ENCODE peak calls at places on chromosomes 7 and 10, in four cellular contexts. C is PC-3; M is CD8-positive, alpha-beta memory T cell; X is endodermal cell. V is an unnamed sample.
A peak's percentile ranks its signal among the peaks of the same experiment; 100 is the strongest.

GRCh38 chr7:73740771-73741170 is 2.2 kb upstream of the ABHD11 start:
- DNase-seq in M (no peak), X (peak; percentile 74), C (no peak), V (no peak)

GRCh38 chr7:22013711-22014110 is 68.0 kb upstream of the CDCA7L start:
- DNase-seq in C (no peak), X (no peak), M (no peak), V (no peak)

GRCh38 chr10:5976689-5977470 is 463 bp downstream of the IL15RA start:
- DNase-seq in C (peak; percentile 30), M (peak; percentile 24), X (peak; percentile 83), V (peak; percentile 46)

GRCh38 chr7:120337308-120337907 is 64.4 kb downstream of the KCND2 start:
- DNase-seq in C (peak; percentile 25), M (no peak), X (no peak), V (no peak)

GRCh38 chr10:58531084-58531695 is 18.5 kb downstream of the BICC1 start:
- DNase-seq in C (peak; percentile 97), M (peak; percentile 3), X (peak; percentile 91), V (no peak)

GRCh38 chr7:151088856-151089699 is 2.8 kb downstream of the AGAP3 start:
- DNase-seq in X (no peak), M (no peak), C (peak; percentile 39), V (peak; percentile 78)

GRCh38 chr7:118948508-118948907 is 724.0 kb downstream of the ANKRD7 start:
- DNase-seq in X (no peak), C (no peak), M (no peak), V (no peak)

GRCh38 chr10:72034040-72034499 is 54.3 kb downstream of the SPOCK2 start:
- DNase-seq in C (no peak), M (no peak), X (no peak), V (no peak)

GRCh38 chr7:31744294-31744874 is 57.4 kb downstream of the PPP1R17 start:
- DNase-seq in C (peak; percentile 85), M (no peak), X (peak; percentile 85), V (peak; percentile 18)

GRCh38 chr7:98254951-98255610 is 3.0 kb upstream of the TECPR1 start:
- DNase-seq in C (no peak), X (no peak), M (no peak), V (no peak)

GRCh38 chr7:24926623-24927539 is 53.1 kb downstream of the OSBPL3 start:
- DNase-seq in X (no peak), M (no peak), C (peak; percentile 8), V (no peak)

GRCh38 chr10:103784723-103785418 is 70.5 kb downstream of the SH3PXD2A start:
- DNase-seq in X (no peak), C (no peak), M (no peak), V (no peak)

GRCh38 chr7:32206987-32207386 is 136.8 kb upstream of the PDE1C start:
- DNase-seq in X (peak; percentile 86), M (no peak), C (peak; percentile 44), V (no peak)

GRCh38 chr7:156892086-156892800 is 740 bp downstream of the LMBR1 start:
- DNase-seq in X (peak; percentile 92), C (peak; percentile 31), M (peak; percentile 62), V (peak; percentile 72)

GRCh38 chr10:30979956-30980355 is 51.7 kb downstream of the ZNF438 start:
- DNase-seq in M (no peak), X (no peak), C (no peak), V (no peak)

GRCh38 chr10:58513189-58514101 is 773 bp downstream of the BICC1 start:
- DNase-seq in M (no peak), X (peak; percentile 71), C (peak; percentile 71), V (peak; percentile 80)

GRCh38 chr7:133958822-133959221 is 168.3 kb upstream of the LRGUK start:
- DNase-seq in X (no peak), M (no peak), C (no peak), V (no peak)

GRCh38 chr7:73560035-73560835 is 2.7 kb upstream of the BCL7B start:
- DNase-seq in C (peak; percentile 57), M (no peak), X (no peak), V (no peak)

GRCh38 chr10:112290054-112290373 is 6.8 kb downstream of the TECTB start:
- DNase-seq in X (no peak), M (no peak), C (no peak), V (no peak)

GRCh38 chr7:90629306-90629918 is 33.3 kb downstream of the CDK14 start:
- DNase-seq in X (no peak), M (no peak), C (peak; percentile 80), V (no peak)

GRCh38 chr10:132506711-132507466 is 30.7 kb upstream of the INPP5A start:
- DNase-seq in C (peak; percentile 11), X (peak; percentile 28), M (no peak), V (peak; percentile 43)

GRCh38 chr7:127588697-127589482 is 679 bp downstream of the ARF5 start:
- DNase-seq in M (peak; percentile 13), X (peak; percentile 93), C (peak; percentile 43), V (peak; percentile 74)

GRCh38 chr7:123522061-123522460 is 12.3 kb downstream of the IQUB start:
- DNase-seq in X (no peak), C (peak; percentile 62), M (no peak), V (no peak)

GRCh38 chr10:7312179-7312857 is 98.5 kb downstream of the SFMBT2 start:
- DNase-seq in M (no peak), X (no peak), C (no peak), V (no peak)

GRCh38 chr10:7316839-7317238 is 94.0 kb downstream of the SFMBT2 start:
- DNase-seq in M (no peak), C (no peak), X (no peak), V (no peak)

GRCh38 chr10:7311256-7312178 is 99.3 kb downstream of the SFMBT2 start:
- DNase-seq in X (no peak), C (peak; percentile 89), M (no peak), V (no peak)

GRCh38 chr10:7315906-7316305 is 94.9 kb downstream of the SFMBT2 start:
- DNase-seq in X (no peak), C (no peak), M (no peak), V (no peak)

DNA sequence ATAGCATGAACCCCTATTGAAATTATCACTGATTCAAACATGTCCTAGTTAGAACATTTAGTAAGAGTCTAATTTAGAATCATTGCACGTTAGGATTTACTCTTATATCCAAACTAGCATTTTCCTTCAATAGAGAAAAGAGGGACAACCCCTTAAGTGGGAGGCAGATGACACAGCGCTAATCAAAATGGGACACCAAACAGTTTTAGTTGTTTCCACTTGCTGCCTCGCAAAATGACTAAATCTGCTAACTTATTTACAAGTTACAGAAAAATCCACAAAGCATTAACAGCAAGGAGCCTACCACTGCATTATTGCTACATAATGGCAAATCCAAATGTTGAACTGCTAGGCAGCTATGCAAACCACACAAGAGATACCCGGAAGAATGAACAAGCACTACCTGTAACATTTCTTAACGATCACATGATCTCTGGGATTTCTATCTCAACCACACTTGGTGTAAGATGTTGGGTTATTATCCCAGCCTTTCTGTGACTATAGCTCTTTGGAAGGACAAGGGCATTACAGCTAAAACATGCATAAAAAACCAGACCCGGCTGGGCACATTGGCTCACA is 96.7 kb downstream of the SFMBT2 start:
- DNase-seq in X (no peak), C (no peak), M (no peak), V (no peak)
- H3K27ac ChIP-seq in X (no peak overlapping the region), C (no peak overlapping the region), M (no peak overlapping the region), V (no peak overlapping the region)

GRCh38 chr7:47478017-47478344 is 103.9 kb downstream of the TNS3 start:
- DNase-seq in X (no peak), M (no peak), C (no peak), V (peak; percentile 75)

GRCh38 chr7:47474937-47475879 is 106.7 kb downstream of the TNS3 start:
- DNase-seq in X (peak; percentile 90), C (peak; percentile 96), M (no peak), V (peak; percentile 88)

GRCh38 chr7:47478926-47479791 is 102.8 kb downstream of the TNS3 start:
- DNase-seq in X (no peak), C (no peak), M (no peak), V (no peak)

GRCh38 chr7:47475880-47476227 is 106.1 kb downstream of the TNS3 start:
- DNase-seq in C (peak; percentile 54), X (no peak), M (no peak), V (no peak)

DNA sequence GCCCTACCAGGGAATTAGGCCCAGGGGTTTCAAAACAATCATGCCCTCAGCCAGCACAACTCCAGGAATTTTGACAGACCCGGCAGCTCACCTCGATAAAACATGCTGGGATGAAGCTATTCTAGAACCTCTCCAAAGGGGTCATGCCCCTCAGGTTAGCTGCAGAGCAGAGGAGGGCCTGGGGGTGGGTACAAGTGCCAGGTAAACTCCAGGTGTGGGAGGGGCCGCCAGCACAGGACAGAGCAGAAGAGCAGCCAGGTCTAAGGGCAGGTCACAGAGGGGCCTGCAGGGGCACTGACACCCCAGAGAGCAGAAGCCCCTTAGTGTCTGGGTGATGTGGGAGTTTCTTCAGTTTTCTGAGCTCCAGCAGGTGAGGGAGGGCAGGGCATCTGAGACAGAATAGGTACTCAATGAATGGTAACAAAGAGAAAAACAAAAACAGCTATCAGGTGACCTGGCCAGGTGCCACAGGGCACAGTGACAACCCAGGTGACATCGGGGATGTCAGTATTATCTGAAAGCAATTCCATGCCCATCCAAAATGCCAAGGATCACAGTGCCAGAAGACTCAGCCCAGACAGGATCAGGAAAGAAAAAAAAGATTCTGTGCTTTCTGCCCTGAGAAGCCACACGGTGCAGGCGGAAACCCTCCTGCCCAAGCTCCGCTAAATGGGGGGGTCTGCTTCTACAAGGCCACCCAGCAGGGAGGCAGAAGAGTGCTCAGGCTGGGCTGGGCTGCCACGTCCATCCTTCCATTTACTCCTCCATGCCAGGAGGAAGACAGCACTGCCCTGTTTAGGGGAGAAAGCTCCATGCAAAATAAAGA is 104.5 kb downstream of the TNS3 start:
- DNase-seq in M (no peak), C (no peak), X (no peak), V (no peak)
- H3K4me3 ChIP-seq in M (no peak overlapping the region), C (no peak overlapping the region), X (no peak overlapping the region), V (no peak overlapping the region)

GRCh38 chr7:862157-862556 is 14.2 kb upstream of the GET4 start:
- DNase-seq in X (no peak), C (no peak), M (no peak), V (no peak)

GRCh38 chr7:860149-860548 is 16.2 kb upstream of the GET4 start:
- DNase-seq in X (no peak), M (no peak), C (no peak), V (no peak)

GRCh38 chr7:861222-861621 is 15.1 kb upstream of the GET4 start:
- DNase-seq in C (no peak), M (no peak), X (no peak), V (no peak)

GRCh38 chr7:857661-858060 is 18.7 kb upstream of the GET4 start:
- DNase-seq in C (no peak), X (no peak), M (no peak), V (no peak)

GRCh38 chr7:859368-860030 is 16.9 kb upstream of the GET4 start:
- DNase-seq in C (no peak), X (no peak), M (no peak), V (no peak)
- H3K36me3 ChIP-seq in C (peaks cover 47% of the 10 kb centered on the region), X (peaks cover 71% of the 10 kb centered on the region), M (peaks cover 30% of the 10 kb centered on the region), V (no peaks in the 10 kb centered on the region)

DNA sequence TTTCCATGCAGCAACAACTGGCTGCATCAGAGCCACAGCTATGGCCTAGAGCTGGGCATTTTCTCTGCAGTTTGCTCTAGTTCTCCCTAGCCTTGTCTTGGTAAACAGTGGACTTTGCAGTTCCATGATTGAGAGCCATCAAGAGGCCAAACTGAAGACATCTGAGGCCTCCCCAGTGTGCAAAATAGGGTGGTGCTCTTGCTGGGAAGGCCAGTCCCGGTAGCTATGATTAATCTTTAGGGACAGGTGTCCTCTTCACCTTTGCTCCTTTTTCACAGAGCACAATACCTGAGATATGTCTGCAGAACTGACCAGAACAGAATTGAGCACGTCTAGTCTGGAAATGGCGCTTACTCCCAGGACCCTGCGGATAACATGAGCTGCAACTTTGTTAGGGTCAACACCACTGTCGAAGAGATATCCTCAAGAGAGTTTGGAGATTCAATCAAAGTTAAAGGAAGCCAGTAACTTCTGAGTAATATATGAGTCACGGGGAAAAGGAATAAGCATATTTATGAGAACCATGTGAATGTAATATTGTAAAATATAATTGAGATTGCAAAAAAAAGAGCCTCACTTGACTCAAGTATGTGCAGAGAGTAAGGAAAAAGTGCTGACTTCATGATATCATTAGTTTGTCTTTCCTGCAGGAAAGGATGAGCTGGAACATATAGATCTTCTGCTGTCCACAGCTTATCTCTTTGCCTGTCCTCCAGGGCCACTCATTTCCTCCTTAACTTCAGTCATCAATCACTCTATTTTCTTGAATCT is 76.7 kb downstream of the ANK3 start:
- DNase-seq in M (no peak), C (peak; percentile 96), X (no peak), V (no peak)
- H3K27ac ChIP-seq in M (no peak overlapping the region), C (peak overlapping the region; percentile 76), X (no peak overlapping the region), V (no peak overlapping the region)

V was measured in ovary.